ENCODE peak calls at places on chromosomes 5 and 9, in seven cellular contexts. E is GM12878, X is ovary, N is progenitor cell of endocrine pancreas, I is GM10248, H is body of pancreas, P is breast epithelium. T is an unnamed sample.

GRCh38 chr5:178590141-178590923 is at the start of gene COL23A1:
- DNase-seq in E (no peak), X (peak), N (peak), I (peak), H (peak), P (peak), T (peak)

GRCh38 chr5:168471785-168472184 is 14.5 kb upstream of the RARS1 start:
- DNase-seq in E (no peak), X (no peak), N (no peak), I (no peak), H (no peak), P (no peak), T (no peak)

GRCh38 chr9:118643118-118643517 is 726.1 kb downstream of the BRINP1 start:
- DNase-seq in E (no peak), X (no peak), N (peak), I (no peak), H (peak), P (peak), T (no peak)

GRCh38 chr5:646396-647201 is 34.5 kb downstream of the CEP72 start:
- DNase-seq in E (no peak), X (peak), N (no peak), I (no peak), H (no peak), P (no peak), T (no peak)

GRCh38 chr5:55300890-55301289 is 6.6 kb downstream of the DHX29 start:
- DNase-seq in E (no peak), X (no peak), N (no peak), I (no peak), H (no peak), P (no peak), T (no peak)

GRCh38 chr5:140556438-140556837 is 835 bp downstream of the SRA1 start:
- DNase-seq in E (no peak), X (no peak), N (no peak), I (no peak), H (no peak), P (no peak), T (no peak)

GRCh38 chr9:5621327-5621726 is 7.6 kb upstream of the RIC1 start:
- DNase-seq in E (no peak), X (no peak), N (no peak), I (no peak), H (no peak), P (no peak), T (no peak)

GRCh38 chr9:132948482-132949050 is 4.2 kb upstream of the TSC1 start:
- DNase-seq in E (no peak), X (no peak), N (no peak), I (no peak), H (no peak), P (no peak), T (no peak)

GRCh38 chr9:7115606-7116005 is 357.8 kb downstream of the KDM4C start:
- DNase-seq in E (no peak), X (no peak), N (no peak), I (no peak), H (no peak), P (no peak), T (no peak)

GRCh38 chr9:114914139-114914538 is 16.3 kb downstream of the TNFSF8 start:
- DNase-seq in E (no peak), X (no peak), N (no peak), I (no peak), H (no peak), P (no peak), T (no peak)

GRCh38 chr5:42962139-42962538 is 78.0 kb downstream of the ANXA2R start:
- DNase-seq in E (no peak), X (no peak), N (no peak), I (no peak), H (no peak), P (no peak), T (no peak)

GRCh38 chr5:80760680-80761079 is 105.9 kb upstream of the DHFR start:
- DNase-seq in E (no peak), X (no peak), N (no peak), I (no peak), H (no peak), P (no peak), T (no peak)

GRCh38 chr5:133801955-133802751 is 166.3 kb downstream of the C5orf15 start:
- DNase-seq in E (no peak), X (no peak), N (no peak), I (no peak), H (peak), P (no peak), T (no peak)

GRCh38 chr9:135476981-135477380 is 2.6 kb upstream of the PPP1R26 start:
- DNase-seq in E (no peak), X (no peak), N (no peak), I (no peak), H (no peak), P (no peak), T (no peak)

GRCh38 chr9:27422435-27422834 is 101.7 kb upstream of the IFNK start:
- DNase-seq in E (no peak), X (no peak), N (no peak), I (no peak), H (no peak), P (no peak), T (no peak)

GRCh38 chr9:101201626-101202025 is 173.1 kb downstream of the PLPPR1 start:
- DNase-seq in E (no peak), X (no peak), N (no peak), I (no peak), H (peak), P (no peak), T (no peak)

GRCh38 chr9:107637421-107638420 is 148.2 kb upstream of the KLF4 start:
- DNase-seq in E (no peak), X (peak), N (peak), I (peak), H (peak), P (peak), T (peak)

GRCh38 chr9:129201289-129201688 is 23.2 kb upstream of the IER5L start:
- DNase-seq in E (no peak), X (no peak), N (no peak), I (no peak), H (no peak), P (no peak), T (no peak)

GRCh38 chr9:74960548-74960947 is 7.8 kb upstream of the C9orf40 start:
- DNase-seq in E (no peak), X (no peak), N (no peak), I (no peak), H (no peak), P (no peak), T (no peak)

GRCh38 chr9:127224883-127225739 is 39.5 kb upstream of the GARNL3 start:
- DNase-seq in E (no peak), X (peak), N (peak), I (peak), H (peak), P (peak), T (peak)

GRCh38 chr5:40333459-40334241 is 346.1 kb upstream of the PTGER4 start:
- DNase-seq in E (no peak), X (no peak), N (no peak), I (no peak), H (no peak), P (no peak), T (no peak)

GRCh38 chr9:99824378-99825157 is 2.9 kb downstream of the NR4A3 start:
- DNase-seq in E (no peak), X (peak), N (peak), I (peak), H (peak), P (no peak), T (peak)

GRCh38 chr9:133238851-133239532 is 29.9 kb upstream of the OBP2B start:
- DNase-seq in E (no peak), X (peak), N (peak), I (peak), H (peak), P (no peak), T (peak)

GRCh38 chr5:147226512-147226911 is 8.3 kb upstream of the STK32A start:
- DNase-seq in E (no peak), X (no peak), N (no peak), I (no peak), H (no peak), P (no peak), T (no peak)

GRCh38 chr9:5042661-5043178 is 57.6 kb downstream of the JAK2 start:
- DNase-seq in E (no peak), X (no peak), N (no peak), I (no peak), H (no peak), P (no peak), T (no peak)

GRCh38 chr9:4740623-4741364 is at the start of gene AK3:
- DNase-seq in E (no peak), X (peak), N (peak), I (peak), H (peak), P (peak), T (peak)

GRCh38 chr9:12462861-12463260 is 230.3 kb upstream of the TYRP1 start:
- DNase-seq in E (no peak), X (no peak), N (no peak), I (no peak), H (no peak), P (no peak), T (no peak)

GRCh38 chr5:142107729-142108431 is 699 bp upstream of the NDFIP1 start:
- DNase-seq in E (no peak), X (no peak), N (no peak), I (no peak), H (no peak), P (no peak), T (no peak)

GRCh38 chr5:105145152-105145551 is 1582.6 kb upstream of the NUDT12 start:
- DNase-seq in E (no peak), X (no peak), N (no peak), I (no peak), H (no peak), P (no peak), T (no peak)

GRCh38 chr9:134214395-134214765 is 50.0 kb upstream of the RNU6ATAC start:
- DNase-seq in E (no peak), X (peak), N (no peak), I (no peak), H (no peak), P (no peak), T (no peak)

GRCh38 chr5:54171645-54172384 is 138.6 kb downstream of the ARL15 start:
- DNase-seq in E (no peak), X (no peak), N (no peak), I (no peak), H (peak), P (no peak), T (no peak)

GRCh38 chr9:114461468-114461867 is 43.8 kb downstream of the WHRN start:
- DNase-seq in E (no peak), X (no peak), N (no peak), I (no peak), H (no peak), P (no peak), T (no peak)

GRCh38 chr9:93603906-93604326 is 27.5 kb downstream of the PHF2 start:
- DNase-seq in E (no peak), X (no peak), N (no peak), I (no peak), H (no peak), P (no peak), T (no peak)

GRCh38 chr5:175508896-175509295 is 30.5 kb downstream of the SFXN1 start:
- DNase-seq in E (no peak), X (no peak), N (no peak), I (no peak), H (no peak), P (no peak), T (no peak)

GRCh38 chr5:171226096-171226495 is 83.0 kb upstream of the TLX3 start:
- DNase-seq in E (no peak), X (no peak), N (no peak), I (no peak), H (no peak), P (no peak), T (no peak)
- TF ChIP-seq CTCF in E (no peak), X (no peak), N (peak), I (no peak), H (no peak), P (no peak), T (no peak)

GRCh38 chr9:111896942-111897830 is 572 bp downstream of the UGCG start:
- DNase-seq in E (no peak), X (peak), N (peak), I (peak), H (peak), P (peak), T (peak)

GRCh38 chr9:111897831-111898144 is 1.2 kb downstream of the UGCG start:
- DNase-seq in E (peak), X (no peak), N (no peak), I (peak), H (no peak), P (no peak), T (peak)

GRCh38 chr9:111898331-111899096 is 1.9 kb downstream of the UGCG start:
- DNase-seq in E (no peak), X (no peak), N (no peak), I (no peak), H (no peak), P (no peak), T (no peak)

GRCh38 chr9:111900081-111900805 is 3.6 kb downstream of the UGCG start:
- DNase-seq in E (no peak), X (no peak), N (no peak), I (no peak), H (no peak), P (no peak), T (no peak)

DNA sequence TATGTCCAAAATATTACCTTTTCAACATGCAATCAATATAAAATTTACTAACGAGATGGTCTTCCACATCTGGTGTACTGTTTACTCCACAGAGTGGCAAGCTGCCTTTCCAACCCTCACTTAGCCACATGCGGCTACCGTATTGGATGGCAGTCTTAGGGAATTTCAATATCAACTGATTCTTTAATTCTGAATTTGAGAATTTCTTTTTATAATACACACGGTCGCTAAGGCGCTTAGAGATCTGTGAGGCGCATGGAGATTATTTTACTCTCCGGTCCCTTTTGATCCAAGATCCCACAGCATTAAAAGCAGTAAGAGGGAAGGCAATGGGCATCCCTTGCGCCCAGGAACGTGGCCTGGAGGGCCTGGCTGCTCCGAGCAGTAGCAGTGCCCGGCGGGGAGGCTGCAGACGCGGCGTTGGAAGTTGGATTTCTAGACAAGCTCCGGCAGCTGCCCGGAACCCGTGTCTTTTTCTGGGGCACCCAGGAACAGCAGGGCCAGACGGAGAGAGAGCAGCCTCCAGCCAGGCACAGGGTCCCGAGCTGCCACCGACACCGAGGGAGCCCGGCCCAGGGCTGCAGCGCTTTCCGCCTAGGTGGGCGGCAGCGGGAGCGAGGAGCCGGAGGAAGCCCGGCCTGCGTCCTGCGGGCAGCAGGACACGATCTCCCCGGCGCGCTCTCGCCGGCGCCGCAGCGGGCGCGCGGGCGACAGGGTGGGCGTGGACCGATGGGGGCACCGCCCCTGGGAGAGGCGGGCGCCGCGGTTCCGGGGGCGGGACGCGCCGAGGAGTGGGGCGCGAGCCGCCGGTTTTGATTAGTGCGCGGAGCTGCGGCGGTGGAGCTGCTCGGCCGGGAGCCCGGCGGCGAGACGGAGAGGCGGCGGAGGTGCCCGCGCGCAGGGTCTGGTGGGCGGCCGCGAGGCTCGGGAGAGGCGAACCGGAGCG is at the start of gene UGCG:
- DNase-seq in E (no peak), X (peak), N (peak), I (peak), H (peak), P (peak), T (peak)
- TF ChIP-seq CTCF in E (no peak), X (no peak), N (no peak), I (no peak), H (no peak), P (no peak), T (no peak)

DNA sequence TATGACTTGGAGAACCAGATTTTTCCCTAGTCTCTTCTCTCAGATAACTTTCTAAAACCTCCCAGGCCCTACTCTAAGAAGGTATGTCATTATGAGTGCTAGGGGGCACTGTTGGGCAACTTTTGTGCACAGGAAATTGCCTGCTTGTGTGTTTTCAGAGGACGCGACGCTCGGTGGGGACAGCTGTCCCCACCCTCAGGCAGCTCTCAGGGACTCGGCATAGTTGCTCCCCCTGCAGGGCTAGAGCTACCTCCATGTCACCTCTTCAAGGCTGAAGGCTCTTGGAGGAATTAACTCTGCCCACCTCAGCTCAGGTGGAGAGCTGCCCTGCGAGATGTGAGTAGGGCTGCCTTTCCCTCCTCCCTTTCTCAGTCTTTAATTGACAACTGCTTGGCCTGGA is 10.2 kb upstream of the TIFAB start:
- DNase-seq in E (no peak), X (peak), N (peak), I (peak), H (peak), P (no peak), T (peak)
- TF ChIP-seq CTCF in E (peak), X (no peak), N (peak), I (peak), H (peak), P (peak), T (peak)

DNA sequence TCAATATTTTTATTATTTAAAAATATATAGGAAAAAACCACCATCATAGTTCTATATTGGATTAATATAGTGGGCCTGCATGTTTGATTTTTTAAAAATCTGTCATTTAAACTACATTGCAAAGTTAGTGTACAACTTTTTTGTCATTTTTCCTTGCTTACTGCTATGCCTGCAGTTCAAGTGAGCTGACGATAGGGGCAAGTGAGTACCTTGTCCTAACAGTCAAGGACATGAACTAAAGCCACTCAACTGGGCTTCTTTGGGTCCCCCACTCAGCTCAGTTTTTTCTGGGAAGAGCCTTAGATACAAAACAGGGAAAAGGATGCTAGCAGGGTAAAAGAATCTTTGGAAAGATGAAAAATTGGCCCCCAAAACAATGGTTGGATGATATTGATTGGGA is 269.9 kb downstream of the MAN2A1 start:
- DNase-seq in E (no peak), X (no peak), N (no peak), I (no peak), H (no peak), P (no peak), T (no peak)
- TF ChIP-seq CTCF in E (peak), X (no peak), N (peak), I (no peak), H (no peak), P (no peak), T (no peak)

GRCh38 chr9:121074370-121075250 is at the start of gene CNTRL:
- DNase-seq in E (peak), X (peak), N (peak), I (peak), H (peak), P (peak), T (peak)

GRCh38 chr9:121071356-121071755 is 3.4 kb upstream of the CNTRL start:
- DNase-seq in E (no peak), X (no peak), N (no peak), I (no peak), H (no peak), P (no peak), T (no peak)

GRCh38 chr9:121073038-121073437 is 1.7 kb upstream of the CNTRL start:
- DNase-seq in E (no peak), X (no peak), N (no peak), I (no peak), H (peak), P (peak), T (no peak)

DNA sequence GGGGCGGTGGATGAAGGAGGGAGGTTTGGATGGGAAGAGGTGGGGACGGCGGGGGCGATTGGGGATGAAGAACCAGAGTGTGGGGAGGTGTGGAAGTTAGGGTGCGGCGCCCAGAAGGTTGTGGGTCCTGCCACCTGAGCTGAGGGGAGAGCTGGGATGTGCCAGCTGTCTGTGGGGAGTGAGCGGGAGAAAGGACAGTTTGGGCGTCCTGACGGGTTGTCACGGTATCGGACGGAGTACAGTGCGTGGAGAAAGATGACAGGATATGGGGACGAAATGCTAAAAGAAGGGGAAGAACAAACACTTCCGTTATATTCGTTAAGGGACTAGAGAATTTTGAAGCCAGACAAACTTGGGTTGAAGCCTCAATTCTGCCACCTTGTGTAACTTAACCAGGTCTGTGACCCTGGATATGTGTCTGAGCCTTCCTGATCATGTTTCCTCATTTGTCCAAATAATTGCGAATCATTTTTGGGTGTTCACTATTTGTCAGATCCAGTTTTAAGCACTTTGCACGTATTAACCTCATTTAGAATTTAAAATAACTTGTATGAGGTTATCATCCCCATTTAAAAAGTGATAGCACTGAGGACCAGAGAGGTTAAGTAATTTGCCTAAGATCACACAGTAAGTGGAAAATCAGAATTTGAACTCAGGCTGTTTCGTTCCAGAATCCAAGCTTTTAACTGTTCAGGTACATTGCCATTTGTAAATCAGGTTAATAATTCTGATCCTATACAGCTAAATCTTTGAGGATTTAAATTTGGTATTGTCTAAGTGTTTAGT is 689 bp downstream of the CNTRL start:
- DNase-seq in E (no peak), X (no peak), N (no peak), I (peak), H (no peak), P (no peak), T (peak)
- TF ChIP-seq CTCF in E (no peak), X (no peak), N (no peak), I (peak), H (no peak), P (no peak), T (no peak)

GRCh38 chr5:6759401-6759800 is 46.2 kb downstream of the TENT4A start:
- DNase-seq in E (no peak), X (no peak), N (no peak), I (no peak), H (no peak), P (no peak), T (peak)
- TF ChIP-seq CTCF in E (no peak), X (no peak), N (no peak), I (no peak), H (no peak), P (no peak), T (no peak)

DNA sequence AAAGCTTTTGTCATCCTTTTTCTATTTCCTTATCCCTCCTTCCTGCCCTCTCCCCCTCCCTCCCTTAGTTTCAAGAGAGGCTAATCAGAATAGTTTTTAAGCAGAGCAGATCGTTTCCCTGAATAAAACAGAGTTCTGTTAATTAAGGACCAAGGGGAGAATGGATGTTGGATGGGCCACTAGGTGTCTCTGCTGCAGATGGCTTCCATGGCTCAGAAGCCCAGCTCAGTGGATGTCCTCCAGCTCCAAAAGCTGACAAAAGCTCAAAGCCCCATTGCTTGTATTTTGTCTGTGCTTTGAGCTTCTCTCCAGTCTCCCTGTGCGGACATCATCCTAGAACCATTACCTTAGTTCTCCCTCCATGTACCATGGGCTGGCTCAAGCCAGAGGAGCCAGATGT is 21.0 kb upstream of the NPR3 start:
- DNase-seq in E (no peak), X (no peak), N (no peak), I (no peak), H (no peak), P (no peak), T (no peak)
- TF ChIP-seq CTCF in E (no peak), X (no peak), N (no peak), I (peak), H (no peak), P (no peak), T (no peak)